ENCODE peak calls at places on chromosomes 12 and 14, in four cellular contexts. One of them, this sample, is unnamed.
A peak's percentile ranks its signal among the peaks of the same experiment; 100 is the strongest.

GRCh38 chr12:52878507-52879393 is 26.1 kb downstream of the KRT8 start:
- DNase-seq in H1: no peak
- DNase-seq in HCT116: no peak
- DNase-seq in GM12878: no peak
- DNase-seq in this sample: no peak

GRCh38 chr14:71165121-71165574 is 257.9 kb downstream of the PCNX1 start:
- DNase-seq in HCT116: no peak
- DNase-seq in H1: no peak
- DNase-seq in GM12878: no peak
- DNase-seq in this sample: no peak

GRCh38 chr12:4196805-4197420 is 76.6 kb upstream of the CCND2 start:
- DNase-seq in HCT116: no peak
- DNase-seq in GM12878: no peak
- DNase-seq in H1: no peak
- DNase-seq in this sample: no peak

GRCh38 chr12:70606001-70606400 is 31.2 kb downstream of the PTPRB start:
- DNase-seq in HCT116: no peak
- DNase-seq in H1: no peak
- DNase-seq in GM12878: no peak
- DNase-seq in this sample: no peak

GRCh38 chr12:116594325-116595038 is 35.3 kb downstream of the MAP1LC3B2 start:
- DNase-seq in H1: no peak
- DNase-seq in GM12878: no peak
- DNase-seq in HCT116: no peak
- DNase-seq in this sample: no peak

GRCh38 chr12:103431950-103432349 is 63.8 kb downstream of the C12orf42 start:
- DNase-seq in HCT116: no peak
- DNase-seq in GM12878: no peak
- DNase-seq in H1: no peak
- DNase-seq in this sample: no peak

GRCh38 chr14:23005861-23006534 is 3.9 kb downstream of the C14orf93 start:
- DNase-seq in GM12878: no peak
- DNase-seq in H1: no peak
- DNase-seq in HCT116: no peak
- DNase-seq in this sample: no peak

GRCh38 chr14:90455100-90455571 is 58.3 kb downstream of the CALM1 start:
- DNase-seq in H1: no peak
- DNase-seq in GM12878: no peak
- DNase-seq in HCT116: no peak
- DNase-seq in this sample: no peak

GRCh38 chr14:64388533-64389243 is 535 bp downstream of the MTHFD1 start:
- DNase-seq in H1: no peak
- DNase-seq in GM12878: no peak
- DNase-seq in HCT116: no peak
- DNase-seq in this sample: no peak

GRCh38 chr14:102900631-102901571 is 21.6 kb upstream of the AMN start:
- DNase-seq in GM12878: no peak
- DNase-seq in HCT116: no peak
- DNase-seq in H1: no peak
- DNase-seq in this sample: no peak

GRCh38 chr14:58817846-58818245 is 180.1 kb downstream of the DACT1 start:
- DNase-seq in H1: no peak
- DNase-seq in GM12878: no peak
- DNase-seq in HCT116: no peak
- DNase-seq in this sample: no peak

GRCh38 chr12:48390026-48390425 is 39.3 kb upstream of the ZNF641 start:
- DNase-seq in GM12878: no peak
- DNase-seq in H1: no peak
- DNase-seq in HCT116: no peak
- DNase-seq in this sample: no peak

GRCh38 chr12:15689751-15690191 is 99.4 kb downstream of the EPS8 start:
- DNase-seq in H1: no peak
- DNase-seq in GM12878: no peak
- DNase-seq in HCT116: peak; percentile 53
- DNase-seq in this sample: no peak

GRCh38 chr14:68624541-68625220 is 168.2 kb downstream of the ZFP36L1 start:
- DNase-seq in GM12878: no peak
- DNase-seq in HCT116: no peak
- DNase-seq in H1: peak; percentile 23
- DNase-seq in this sample: no peak

GRCh38 chr12:76266797-76267196 is 81.4 kb downstream of the BBS10 start:
- DNase-seq in GM12878: no peak
- DNase-seq in H1: no peak
- DNase-seq in HCT116: no peak
- DNase-seq in this sample: no peak

GRCh38 chr14:59844414-59844813 is 26.2 kb downstream of the RTN1 start:
- DNase-seq in H1: no peak
- DNase-seq in GM12878: no peak
- DNase-seq in HCT116: no peak
- DNase-seq in this sample: no peak

GRCh38 chr12:59780605-59781135 is 184.8 kb downstream of the SLC16A7 start:
- DNase-seq in GM12878: no peak
- DNase-seq in HCT116: peak; percentile 2
- DNase-seq in H1: no peak
- DNase-seq in this sample: no peak

GRCh38 chr12:11834104-11834812 is 184.8 kb downstream of the ETV6 start:
- DNase-seq in GM12878: no peak
- DNase-seq in HCT116: no peak
- DNase-seq in H1: no peak
- DNase-seq in this sample: no peak

GRCh38 chr14:88879016-88879415 is 54.6 kb downstream of the TTC8 start:
- DNase-seq in HCT116: no peak
- DNase-seq in GM12878: no peak
- DNase-seq in H1: no peak
- DNase-seq in this sample: no peak

GRCh38 chr14:64649383-64649998 is 54.7 kb upstream of the PLEKHG3 start:
- DNase-seq in GM12878: no peak
- DNase-seq in H1: no peak
- DNase-seq in HCT116: no peak
- DNase-seq in this sample: no peak

GRCh38 chr12:113498490-113498889 is 26.8 kb upstream of the LHX5 start:
- DNase-seq in GM12878: no peak
- DNase-seq in HCT116: no peak
- DNase-seq in H1: no peak
- DNase-seq in this sample: no peak

GRCh38 chr14:65850429-65851145 is 438.1 kb downstream of the FUT8 start:
- DNase-seq in HCT116: no peak
- DNase-seq in GM12878: no peak
- DNase-seq in H1: no peak
- DNase-seq in this sample: no peak
- TF ChIP-seq EGR1 in HCT116: no peak
- TF ChIP-seq EGR1 in GM12878: no peak
- TF ChIP-seq EGR1 in H1: no peak
- TF ChIP-seq EGR1 in this sample: no peak

DNA sequence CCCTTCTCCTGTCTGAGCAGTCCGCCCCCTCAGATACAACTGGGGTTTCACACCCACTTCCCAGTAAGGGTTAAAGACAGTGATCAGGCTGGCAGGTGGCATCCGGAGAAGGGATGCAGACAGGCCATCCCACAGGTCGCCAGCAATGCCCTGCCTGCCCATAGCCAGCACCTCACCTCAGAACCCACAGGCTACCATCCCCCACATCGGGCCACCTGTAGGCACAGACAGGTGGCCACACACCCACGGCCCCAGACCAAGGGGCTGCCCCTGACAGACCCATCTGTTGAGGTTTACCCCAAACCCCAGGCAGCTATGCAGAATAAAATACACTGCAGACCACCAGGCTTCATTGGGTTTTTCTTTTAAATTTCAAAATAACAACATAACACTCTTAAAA is 57.5 kb downstream of the CCNK start:
- DNase-seq in H1: no peak
- DNase-seq in HCT116: no peak
- DNase-seq in GM12878: no peak
- DNase-seq in this sample: no peak
- TF ChIP-seq EGR1 in H1: no peak
- TF ChIP-seq EGR1 in HCT116: no peak
- TF ChIP-seq EGR1 in GM12878: no peak
- TF ChIP-seq EGR1 in this sample: no peak

GRCh38 chr12:6703631-6704030 is 3.0 kb upstream of the PIANP start:
- DNase-seq in GM12878: no peak
- DNase-seq in HCT116: no peak
- DNase-seq in H1: peak; percentile 65
- DNase-seq in this sample: peak; percentile 44
- TF ChIP-seq EGR1 in GM12878: no peak
- TF ChIP-seq EGR1 in HCT116: no peak
- TF ChIP-seq EGR1 in H1: no peak
- TF ChIP-seq EGR1 in this sample: no peak

GRCh38 chr12:24821691-24822090 is 127.2 kb downstream of the BCAT1 start:
- DNase-seq in GM12878: peak; percentile 51
- DNase-seq in HCT116: no peak
- DNase-seq in H1: no peak
- DNase-seq in this sample: no peak

GRCh38 chr12:24820872-24821271 is 128.0 kb downstream of the BCAT1 start:
- DNase-seq in H1: no peak
- DNase-seq in HCT116: no peak
- DNase-seq in GM12878: no peak
- DNase-seq in this sample: no peak

GRCh38 chr12:24822121-24822899 is 126.6 kb downstream of the BCAT1 start:
- DNase-seq in GM12878: peak; percentile 66
- DNase-seq in H1: no peak
- DNase-seq in HCT116: no peak
- DNase-seq in this sample: no peak

DNA sequence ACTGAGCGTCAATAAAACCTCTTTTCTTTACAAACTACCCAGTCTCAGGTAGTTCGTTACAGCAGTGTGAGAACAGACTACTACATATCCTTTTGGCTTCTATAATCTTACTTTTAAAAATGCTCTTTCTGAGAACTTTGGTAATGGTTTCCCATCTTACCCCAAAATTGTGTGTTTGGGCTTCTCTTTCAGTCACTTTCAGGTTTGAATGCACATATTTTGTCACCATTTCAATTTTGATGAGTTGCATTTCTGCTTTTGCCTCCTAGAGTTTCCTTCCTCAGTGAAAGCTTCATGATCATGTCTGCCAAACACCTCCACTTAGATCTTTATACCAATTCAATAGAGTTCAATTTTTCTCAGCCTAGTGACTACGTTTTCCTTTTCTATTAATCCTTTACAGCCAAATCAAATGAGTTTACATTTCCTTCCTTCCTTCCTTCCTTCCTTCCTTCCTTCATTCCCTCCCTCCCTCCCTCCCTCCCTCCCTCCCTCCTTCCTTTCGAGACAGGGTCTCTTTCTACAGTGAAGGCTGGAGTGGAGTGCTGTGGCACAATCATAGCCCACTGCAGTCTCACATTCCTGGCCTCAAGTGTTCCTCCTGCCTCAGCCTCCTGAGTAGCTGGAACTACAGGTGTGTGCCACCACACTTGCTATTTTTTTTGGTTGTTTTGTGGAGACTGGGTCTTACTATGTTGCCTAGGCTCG is 124.9 kb downstream of the BCAT1 start:
- DNase-seq in HCT116: no peak
- DNase-seq in GM12878: peak; percentile 65
- DNase-seq in H1: no peak
- DNase-seq in this sample: no peak
- TF ChIP-seq EGR1 in HCT116: no peak
- TF ChIP-seq EGR1 in GM12878: no peak
- TF ChIP-seq EGR1 in H1: no peak
- TF ChIP-seq EGR1 in this sample: no peak

GRCh38 chr12:7940906-7941305 is 4.9 kb upstream of the SLC2A3 start:
- DNase-seq in HCT116: no peak
- DNase-seq in H1: no peak
- DNase-seq in GM12878: no peak
- DNase-seq in this sample: no peak
- TF ChIP-seq EGR1 in HCT116: no peak
- TF ChIP-seq EGR1 in H1: no peak
- TF ChIP-seq EGR1 in GM12878: no peak
- TF ChIP-seq EGR1 in this sample: no peak

GRCh38 chr12:98399532-98399931 is 115.9 kb upstream of the TMPO start:
- DNase-seq in H1: no peak
- DNase-seq in GM12878: no peak
- DNase-seq in HCT116: peak; percentile 82
- DNase-seq in this sample: peak; percentile 77
- TF ChIP-seq EGR1 in H1: no peak
- TF ChIP-seq EGR1 in GM12878: peak; percentile 39
- TF ChIP-seq EGR1 in HCT116: peak; percentile 83
- TF ChIP-seq EGR1 in this sample: peak; percentile 83

GRCh38 chr12:54363047-54363446 is 1.2 kb downstream of the GPR84 start:
- DNase-seq in GM12878: no peak
- DNase-seq in H1: no peak
- DNase-seq in HCT116: no peak
- DNase-seq in this sample: no peak
- TF ChIP-seq EGR1 in GM12878: no peak
- TF ChIP-seq EGR1 in H1: no peak
- TF ChIP-seq EGR1 in HCT116: no peak
- TF ChIP-seq EGR1 in this sample: no peak

GRCh38 chr12:10612954-10613333 is 465 bp downstream of the MAGOHB start:
- DNase-seq in H1: no peak
- DNase-seq in HCT116: no peak
- DNase-seq in GM12878: no peak
- DNase-seq in this sample: peak; percentile 28
- TF ChIP-seq EGR1 in H1: no peak
- TF ChIP-seq EGR1 in HCT116: no peak
- TF ChIP-seq EGR1 in GM12878: no peak
- TF ChIP-seq EGR1 in this sample: no peak

GRCh38 chr12:123502163-123502562 is 31.4 kb downstream of the RILPL1 start:
- DNase-seq in HCT116: no peak
- DNase-seq in GM12878: no peak
- DNase-seq in H1: no peak
- DNase-seq in this sample: no peak
- TF ChIP-seq EGR1 in HCT116: no peak
- TF ChIP-seq EGR1 in GM12878: no peak
- TF ChIP-seq EGR1 in H1: no peak
- TF ChIP-seq EGR1 in this sample: no peak